ENCODE peak calls at places on chromosome 2, in ten cellular contexts. Y is prostate gland, R is transverse colon, F is spleen, O is endodermal cell, W is GM23248, L is breast epithelium, H is ovary, I is HCT116, U is pancreas. N is an unnamed sample.
A peak's percentile ranks its signal among the peaks of the same experiment; 100 is the strongest.

GRCh38 chr2:216535454-216535995 is 36.9 kb downstream of the RPL37A start:
- DNase-seq in W (peak; percentile 91), F (no peak), O (peak; percentile 44), R (peak; percentile 30), I (no peak), H (peak; percentile 82), L (peak; percentile 96), Y (peak; percentile 46), U (no peak), N (no peak)

GRCh38 chr2:144217853-144218633 is 301.9 kb downstream of the ZEB2 start:
- DNase-seq in I (no peak), Y (peak; percentile 11), H (no peak), F (no peak), L (no peak), W (peak; percentile 43), R (no peak), U (no peak), O (no peak), N (no peak)

GRCh38 chr2:237581751-237582746 is 8.5 kb downstream of the RAB17 start:
- DNase-seq in Y (peak; percentile 83), U (peak; percentile 57), I (no peak), W (peak; percentile 73), O (peak; percentile 63), L (peak; percentile 71), R (peak; percentile 19), H (peak; percentile 77), F (no peak), N (no peak)

GRCh38 chr2:239670463-239671120 is 269.8 kb upstream of the HDAC4 start:
- DNase-seq in W (no peak), R (no peak), U (no peak), I (no peak), L (no peak), F (no peak), O (no peak), Y (no peak), H (no peak), N (no peak)

GRCh38 chr2:2777213-2777612 is 446.1 kb upstream of the MYT1L start:
- DNase-seq in H (no peak), U (no peak), F (no peak), O (no peak), Y (no peak), L (no peak), W (no peak), I (no peak), R (no peak), N (no peak)

GRCh38 chr2:118830886-118831285 is 16.6 kb downstream of the EN1 start:
- DNase-seq in L (no peak), I (no peak), R (no peak), O (no peak), W (peak; percentile 30), Y (no peak), F (no peak), H (no peak), U (no peak), N (no peak)

GRCh38 chr2:157475722-157476390 is 32.0 kb upstream of the CYTIP start:
- DNase-seq in I (no peak), F (no peak), L (no peak), Y (no peak), U (no peak), W (no peak), O (no peak), R (no peak), H (no peak), N (no peak)

GRCh38 chr2:230906471-230907230 is 18.4 kb downstream of the GPR55 start:
- DNase-seq in O (peak; percentile 35), R (no peak), I (no peak), W (no peak), F (peak; percentile 58), Y (no peak), U (no peak), H (peak; percentile 4), L (no peak), N (no peak)

GRCh38 chr2:138007431-138007830 is 43.2 kb downstream of the HNMT start:
- DNase-seq in R (no peak), I (no peak), L (no peak), H (no peak), O (no peak), Y (no peak), F (no peak), U (no peak), W (no peak), N (no peak)

GRCh38 chr2:158733430-158733755 is 61.7 kb upstream of the DAPL1 start:
- DNase-seq in W (no peak), R (no peak), H (no peak), Y (no peak), I (no peak), O (no peak), L (no peak), U (no peak), F (no peak), N (no peak)

GRCh38 chr2:180125245-180125962 is 118.3 kb upstream of the CWC22 start:
- DNase-seq in U (peak; percentile 25), L (peak; percentile 47), F (no peak), H (peak; percentile 40), R (peak; percentile 57), O (peak; percentile 86), Y (peak; percentile 63), I (peak; percentile 84), W (peak; percentile 97), N (peak; percentile 29)

GRCh38 chr2:120486946-120487345 is 141.0 kb downstream of the INHBB start:
- DNase-seq in F (peak; percentile 28), R (no peak), Y (no peak), W (peak; percentile 45), H (no peak), U (no peak), O (peak; percentile 69), I (no peak), L (peak; percentile 50), N (no peak)

GRCh38 chr2:242020196-242021004 is 150.9 kb downstream of the RTP5 start:
- DNase-seq in O (no peak), I (no peak), W (peak; percentile 52), F (peak; percentile 72), H (peak; percentile 71), L (no peak), R (peak; percentile 30), Y (no peak), U (no peak), N (no peak)

GRCh38 chr2:28602136-28602660 is 106.3 kb downstream of the PLB1 start:
- DNase-seq in O (no peak), I (no peak), F (peak; percentile 71), U (no peak), L (no peak), R (no peak), H (no peak), W (no peak), Y (no peak), N (no peak)

GRCh38 chr2:18047896-18048657 is 169.6 kb downstream of the KCNS3 start:
- DNase-seq in I (peak; percentile 16), Y (peak; percentile 51), W (peak; percentile 86), F (no peak), O (no peak), R (no peak), L (peak; percentile 54), U (no peak), H (no peak), N (no peak)

DNA sequence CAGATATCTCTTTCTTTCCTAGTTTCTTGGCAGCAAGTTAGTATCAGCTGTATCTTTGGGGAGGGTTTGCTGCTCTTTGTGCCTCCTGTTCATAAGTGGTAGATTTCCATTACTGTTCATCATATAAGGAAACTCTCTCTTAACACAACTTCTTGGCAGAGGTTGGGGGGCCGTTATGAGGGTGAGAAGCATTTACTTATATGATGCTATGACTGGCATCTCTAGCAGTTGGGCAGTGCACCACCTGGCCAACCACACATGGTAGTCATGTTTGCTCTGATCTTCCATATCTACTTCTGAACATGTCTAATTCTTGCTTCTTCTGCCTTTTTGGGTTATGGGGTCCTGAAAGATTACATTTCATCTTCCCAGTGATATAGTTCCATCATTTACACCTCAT is 282.2 kb downstream of the CYRIA start:
- DNase-seq in O (no peak), W (no peak), Y (no peak), I (no peak), F (no peak), H (no peak), R (no peak), L (no peak), U (no peak), N (no peak)
- H3K4me3 ChIP-seq in O (no peak overlapping the region), W (no peak overlapping the region), Y (no peak overlapping the region), I (no peak overlapping the region), F (no peak overlapping the region), H (no peak overlapping the region), R (no peak overlapping the region), L (no peak overlapping the region), U (no peak overlapping the region), N (no peak overlapping the region)

GRCh38 chr2:69535739-69536374 is 98.6 kb upstream of the NFU1 start:
- DNase-seq in H (no peak), U (no peak), Y (no peak), O (no peak), R (no peak), F (no peak), L (no peak), W (no peak), I (no peak), N (no peak)
- H3K36me3 ChIP-seq in H (no peaks in the 10 kb centered on the region), U (peaks cover 16% of the 10 kb centered on the region), Y (peaks cover 8% of the 10 kb centered on the region), O (peaks cover 17% of the 10 kb centered on the region), R (peaks cover 12% of the 10 kb centered on the region), F (peaks cover 31% of the 10 kb centered on the region), L (no peaks in the 10 kb centered on the region), W (peaks cover 21% of the 10 kb centered on the region), I (no peaks in the 10 kb centered on the region), N (peaks cover 66% of the 10 kb centered on the region)

DNA sequence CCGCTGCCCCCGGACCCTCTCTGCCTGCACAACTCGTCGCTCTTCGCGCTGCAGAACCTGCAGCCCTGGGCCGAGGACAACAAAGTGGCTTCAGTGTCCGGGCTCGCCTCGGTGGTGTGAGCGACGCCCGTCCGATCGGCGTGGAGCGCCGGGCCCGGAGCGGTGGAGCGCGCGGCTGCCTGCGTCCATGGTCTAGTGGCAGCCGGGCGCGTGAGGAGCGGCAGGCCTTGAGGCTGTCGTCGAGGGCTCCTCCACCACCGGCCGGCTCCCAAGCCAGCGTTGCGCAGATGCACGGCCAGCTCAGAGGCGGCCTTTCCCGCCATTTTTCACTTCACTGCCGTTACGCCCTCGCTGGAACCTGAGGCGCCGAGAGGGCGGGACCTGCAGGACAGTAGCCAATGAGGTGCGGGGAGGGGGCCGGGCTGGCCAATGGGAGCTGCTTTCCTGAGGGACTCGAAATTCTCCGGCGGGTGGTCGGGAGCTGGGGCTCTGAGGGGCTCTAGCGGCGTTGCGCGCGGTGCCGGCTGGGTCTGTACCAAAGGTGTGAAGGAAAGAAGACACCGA is 1.9 kb downstream of the TLX2 start:
- DNase-seq in F (peak; percentile 86), O (peak; percentile 95), I (no peak), L (peak; percentile 52), U (peak; percentile 62), Y (no peak), H (no peak), R (peak; percentile 60), W (peak; percentile 59), N (peak; percentile 78)
- H3K4me3 ChIP-seq in F (peak overlapping the region; percentile 27), O (no peak overlapping the region), I (no peak overlapping the region), L (peak overlapping the region; percentile 40), U (peak overlapping the region; percentile 45), Y (no peak overlapping the region), H (no peak overlapping the region), R (peak overlapping the region; percentile 39), W (no peak overlapping the region), N (no peak overlapping the region)

DNA sequence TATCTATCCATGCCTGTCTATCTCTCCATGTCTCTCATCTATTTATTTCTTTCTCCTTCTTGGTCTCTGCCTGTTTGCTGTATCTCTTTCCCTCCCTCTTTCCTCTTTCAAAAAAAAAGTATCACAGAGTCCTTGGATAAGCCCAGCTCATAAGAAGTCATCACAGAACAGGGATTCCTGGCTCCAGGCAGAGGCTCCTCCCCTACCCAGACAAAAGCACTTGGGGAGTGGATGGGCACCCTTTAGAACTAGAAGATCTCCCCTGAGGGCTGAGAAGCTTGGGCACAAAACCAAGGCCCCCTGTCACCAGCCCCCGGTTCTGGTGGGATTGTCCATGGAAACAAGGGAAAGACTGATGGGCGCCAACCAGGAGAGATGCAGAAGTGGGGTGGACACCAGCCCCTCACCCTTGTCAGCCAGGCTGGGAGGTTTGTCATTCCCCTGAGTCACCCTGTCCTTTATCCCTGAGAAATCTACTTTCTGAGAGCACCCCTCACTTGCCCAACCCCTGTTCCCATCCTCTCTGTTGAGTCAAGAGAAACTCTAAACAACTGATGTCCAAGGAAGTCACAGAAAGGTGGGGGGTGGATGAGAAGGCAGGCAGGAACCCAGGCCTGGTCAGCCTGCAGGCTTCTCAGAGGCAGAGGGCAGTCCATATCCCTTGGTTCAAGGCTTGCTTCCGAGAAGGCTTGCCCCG is 127.1 kb downstream of the TNS1 start:
- DNase-seq in F (no peak), L (no peak), H (no peak), O (no peak), I (no peak), U (no peak), W (peak; percentile 83), R (no peak), Y (no peak), N (no peak)
- H3K36me3 ChIP-seq in F (peaks cover 49% of the 10 kb centered on the region), L (peaks cover 7% of the 10 kb centered on the region), H (no peaks in the 10 kb centered on the region), O (no peaks in the 10 kb centered on the region), I (no peaks in the 10 kb centered on the region), U (peaks cover 87% of the 10 kb centered on the region), W (peaks cover 28% of the 10 kb centered on the region), R (no peaks in the 10 kb centered on the region), Y (peaks cover 18% of the 10 kb centered on the region), N (no peaks in the 10 kb centered on the region)